ENCODE peak calls at places on chromosomes 13 and 19, in five cellular contexts. U is breast epithelium, N is choroid plexus epithelial cell, A is astrocyte of the spinal cord, O is fibroblast of mammary gland. I is an unnamed sample.

GRCh38 chr19:35851213-35852028 is 883 bp downstream of the NPHS1 start:
- DNase-seq in U (no peak), N (no peak), A (no peak), O (no peak), I (no peak)

GRCh38 chr19:53824134-53824611 is at the start of gene NLRP12:
- DNase-seq in U (no peak), N (no peak), A (no peak), O (no peak), I (no peak)

GRCh38 chr19:29841559-29842367 is 30.0 kb downstream of the CCNE1 start:
- DNase-seq in U (no peak), N (peak), A (peak), O (peak), I (peak)

GRCh38 chr19:47514151-47514868 is 553 bp downstream of the NAPA start:
- DNase-seq in U (no peak), N (no peak), A (no peak), O (no peak), I (no peak)

GRCh38 chr13:71758823-71759222 is 108.2 kb downstream of the DACH1 start:
- DNase-seq in U (no peak), N (no peak), A (no peak), O (no peak), I (no peak)

GRCh38 chr19:37893845-37894575 is 12.4 kb downstream of the WDR87 start:
- DNase-seq in U (no peak), N (no peak), A (no peak), O (no peak), I (no peak)

GRCh38 chr13:48579167-48579918 is 46.5 kb upstream of the RCBTB2 start:
- DNase-seq in U (no peak), N (no peak), A (no peak), O (no peak), I (no peak)

GRCh38 chr19:48102870-48103751 is 7.5 kb downstream of the PLA2G4C start:
- DNase-seq in U (no peak), N (peak), A (peak), O (peak), I (peak)

GRCh38 chr13:46577656-46578589 is 25.0 kb downstream of the LRCH1 start:
- DNase-seq in U (no peak), N (no peak), A (no peak), O (peak), I (no peak)

GRCh38 chr19:17312481-17313113 is 3.2 kb downstream of the DDA1 start:
- DNase-seq in U (no peak), N (no peak), A (no peak), O (no peak), I (no peak)

GRCh38 chr19:2315818-2316353 is 7.9 kb upstream of the LINGO3 start:
- DNase-seq in U (no peak), N (peak), A (peak), O (peak), I (no peak)

GRCh38 chr19:40159744-40160143 is 31.5 kb upstream of the MAP3K10 start:
- DNase-seq in U (no peak), N (no peak), A (no peak), O (no peak), I (no peak)

GRCh38 chr13:38262211-38262610 is 87.4 kb upstream of the UFM1 start:
- DNase-seq in U (no peak), N (peak), A (peak), O (peak), I (no peak)

GRCh38 chr13:49272296-49272695 is 24.6 kb downstream of the CDADC1 start:
- DNase-seq in U (no peak), N (no peak), A (no peak), O (no peak), I (no peak)

GRCh38 chr19:10289167-10289835 is 451 bp upstream of the ICAM5 start:
- DNase-seq in U (no peak), N (peak), A (no peak), O (peak), I (peak)

GRCh38 chr13:89695343-89696257 is 1651.9 kb upstream of the MIR17HG start:
- DNase-seq in U (no peak), N (peak), A (peak), O (peak), I (peak)

GRCh38 chr19:45195764-45196163 is 17.2 kb downstream of the BLOC1S3 start:
- DNase-seq in U (no peak), N (peak), A (no peak), O (peak), I (no peak)

GRCh38 chr19:51131780-51132680 is 7.3 kb downstream of the SIGLEC9 start:
- DNase-seq in U (no peak), N (peak), A (peak), O (peak), I (no peak)

GRCh38 chr13:30153871-30154426 is 153.4 kb downstream of the KATNAL1 start:
- DNase-seq in U (no peak), N (peak), A (peak), O (no peak), I (no peak)

GRCh38 chr19:39154626-39155100 is 29.1 kb downstream of the PAK4 start:
- DNase-seq in U (peak), N (peak), A (no peak), O (no peak), I (no peak)

GRCh38 chr19:34436716-34437115 is 8.5 kb downstream of the UBA2 start:
- DNase-seq in U (no peak), N (peak), A (peak), O (no peak), I (no peak)

GRCh38 chr19:19269952-19270694 is 3.0 kb downstream of the TM6SF2 start:
- DNase-seq in U (no peak), N (no peak), A (no peak), O (no peak), I (no peak)

GRCh38 chr19:38401148-38401547 is 1.7 kb upstream of the FAM98C start:
- DNase-seq in U (no peak), N (peak), A (peak), O (peak), I (no peak)

GRCh38 chr13:105202384-105202783 is 1333.1 kb downstream of the EFNB2 start:
- DNase-seq in U (no peak), N (peak), A (peak), O (peak), I (peak)

GRCh38 chr13:60061737-60062136 is 102.0 kb downstream of the DIAPH3 start:
- DNase-seq in U (no peak), N (no peak), A (no peak), O (no peak), I (no peak)

GRCh38 chr13:27037171-27037570 is 134.4 kb downstream of the USP12 start:
- DNase-seq in U (no peak), N (no peak), A (no peak), O (no peak), I (no peak)

GRCh38 chr19:54921082-54921481 is 15.1 kb downstream of the NCR1 start:
- DNase-seq in U (no peak), N (no peak), A (no peak), O (no peak), I (peak)

GRCh38 chr13:51912091-51912490 is 50.3 kb downstream of the CCDC70 start:
- DNase-seq in U (no peak), N (peak), A (no peak), O (no peak), I (no peak)

GRCh38 chr19:13441810-13442512 is 64.3 kb downstream of the CACNA1A start:
- DNase-seq in U (peak), N (peak), A (peak), O (peak), I (peak)

GRCh38 chr13:67134322-67135129 is 95.6 kb downstream of the PCDH9 start:
- DNase-seq in U (no peak), N (peak), A (peak), O (peak), I (no peak)

GRCh38 chr13:31172535-31172934 is 10.8 kb upstream of the HSPH1 start:
- DNase-seq in U (no peak), N (peak), A (peak), O (peak), I (no peak)

GRCh38 chr13:100644328-100644727 is 30.3 kb downstream of the TMTC4 start:
- DNase-seq in U (no peak), N (peak), A (no peak), O (no peak), I (no peak)

GRCh38 chr13:97851269-97851668 is 102.2 kb upstream of the IPO5 start:
- DNase-seq in U (no peak), N (no peak), A (no peak), O (peak), I (no peak)

GRCh38 chr13:31982540-31982939 is 49.0 kb upstream of the FRY start:
- DNase-seq in U (peak), N (peak), A (peak), O (peak), I (no peak)

GRCh38 chr13:50911051-50911690 is 1.6 kb downstream of the RNASEH2B start:
- DNase-seq in U (no peak), N (peak), A (no peak), O (peak), I (peak)

GRCh38 chr13:26348966-26349365 is 95.0 kb downstream of the CDK8 start:
- DNase-seq in U (no peak), N (no peak), A (no peak), O (no peak), I (no peak)

GRCh38 chr13:66492479-66492878 is 737.7 kb downstream of the PCDH9 start:
- DNase-seq in U (no peak), N (no peak), A (no peak), O (no peak), I (no peak)

GRCh38 chr13:112057434-112057735 is 9.6 kb upstream of the SOX1 start:
- DNase-seq in U (no peak), N (no peak), A (no peak), O (no peak), I (no peak)

GRCh38 chr19:45798995-45799517 is 6.4 kb upstream of the DMWD start:
- DNase-seq in U (no peak), N (peak), A (peak), O (peak), I (peak)

GRCh38 chr19:49679832-49680472 is 2.9 kb downstream of the PRMT1 start:
- DNase-seq in U (no peak), N (no peak), A (no peak), O (no peak), I (no peak)
- H3K4me3 ChIP-seq in U (peak), N (no peak), A (no peak), O (no peak), I (no peak)

DNA sequence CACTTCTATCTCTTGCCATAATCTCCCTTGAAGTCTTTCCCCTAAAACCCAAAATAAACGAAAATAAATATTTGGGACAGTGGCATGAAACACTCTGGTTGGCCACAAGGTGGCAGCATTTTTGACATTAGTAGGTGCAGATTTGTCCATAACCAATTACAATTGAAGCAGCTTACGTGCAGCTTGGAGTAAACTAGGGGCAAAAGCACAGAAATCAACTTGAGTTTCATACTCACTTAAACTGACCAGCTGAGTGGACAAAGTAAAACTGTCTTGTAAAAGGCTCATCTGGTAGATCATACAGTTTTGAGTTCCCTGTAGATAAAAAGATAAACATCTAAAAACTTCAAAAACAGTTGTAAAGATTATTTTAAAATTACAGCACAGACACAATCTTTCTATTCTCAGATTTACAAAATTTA is 18.8 kb downstream of the PDCD5 start:
- DNase-seq in U (no peak), N (peak), A (peak), O (peak), I (peak)
- H3K4me3 ChIP-seq in U (no peak), N (no peak), A (no peak), O (no peak), I (no peak)

GRCh38 chr19:4197625-4198466 is 15.4 kb downstream of the ANKRD24 start:
- DNase-seq in U (no peak), N (no peak), A (no peak), O (no peak), I (no peak)

GRCh38 chr19:4196587-4197148 is 14.2 kb downstream of the ANKRD24 start:
- DNase-seq in U (no peak), N (no peak), A (no peak), O (no peak), I (no peak)

GRCh38 chr19:4199699-4200293 is 17.3 kb downstream of the ANKRD24 start:
- DNase-seq in U (no peak), N (no peak), A (no peak), O (no peak), I (no peak)

GRCh38 chr19:4197228-4197624 is 14.7 kb downstream of the ANKRD24 start:
- DNase-seq in U (no peak), N (no peak), A (no peak), O (no peak), I (no peak)

DNA sequence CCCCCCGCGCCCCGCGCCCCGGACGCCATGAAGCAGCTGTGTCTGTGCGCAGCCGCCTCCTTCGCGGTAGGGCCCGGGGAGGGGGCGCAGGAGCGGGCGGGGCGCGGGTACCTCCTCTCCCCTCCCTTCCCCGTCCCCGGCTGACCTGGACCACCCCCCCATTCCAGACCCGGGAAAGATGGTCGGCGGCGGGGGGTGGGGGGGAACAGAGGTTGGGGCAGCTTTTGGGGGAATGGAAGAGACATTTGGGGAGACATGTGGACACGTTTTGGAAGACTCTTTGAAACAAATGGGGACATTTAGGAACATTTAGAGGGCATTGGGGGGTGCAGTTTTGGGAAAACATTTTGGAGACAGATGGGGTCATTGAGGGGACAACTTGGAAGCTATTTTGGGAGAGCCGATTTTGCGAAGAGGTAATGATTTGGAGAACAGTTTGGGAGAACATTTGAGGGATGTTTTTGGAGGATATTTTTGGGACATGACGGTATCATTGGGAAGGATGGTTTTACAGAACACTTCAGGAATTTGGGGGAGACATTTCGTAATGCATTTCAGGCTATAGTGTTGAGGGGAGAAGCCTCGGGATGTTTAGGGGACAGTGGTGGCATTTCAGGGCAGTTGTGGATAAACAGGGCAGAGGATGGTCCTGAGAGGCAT is 16.1 kb downstream of the ANKRD24 start:
- DNase-seq in U (no peak), N (no peak), A (no peak), O (no peak), I (no peak)
- H3K4me3 ChIP-seq in U (no peak), N (no peak), A (no peak), O (no peak), I (no peak)

DNA sequence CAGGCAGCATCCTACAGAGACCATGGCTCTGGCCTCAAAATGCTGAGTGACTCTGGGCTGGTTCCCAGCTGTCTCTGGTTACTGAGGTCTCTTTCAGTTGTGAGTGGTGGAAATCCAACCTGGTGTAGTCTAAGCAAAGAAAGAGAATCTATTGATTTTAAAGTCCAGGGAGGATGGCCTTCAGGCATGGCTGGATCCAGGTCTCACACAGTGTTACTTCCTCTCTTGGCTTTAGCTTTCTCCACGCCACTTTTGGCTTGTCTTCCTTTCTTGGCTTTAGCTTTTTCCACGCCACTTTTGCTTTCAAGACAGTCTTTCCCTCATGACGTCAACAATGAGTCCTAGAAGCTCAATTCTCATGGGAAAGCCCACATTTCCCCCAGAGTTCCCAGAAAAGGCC is 4.1 kb downstream of the CYP4F3 start:
- DNase-seq in U (no peak), N (no peak), A (no peak), O (no peak), I (no peak)
- H3K4me3 ChIP-seq in U (no peak), N (no peak), A (no peak), O (no peak), I (no peak)

GRCh38 chr13:113211774-113212173 is 2.4 kb downstream of the CUL4A start:
- DNase-seq in U (no peak), N (no peak), A (no peak), O (no peak), I (peak)
- H3K4me3 ChIP-seq in U (no peak), N (no peak), A (no peak), O (no peak), I (no peak)

DNA sequence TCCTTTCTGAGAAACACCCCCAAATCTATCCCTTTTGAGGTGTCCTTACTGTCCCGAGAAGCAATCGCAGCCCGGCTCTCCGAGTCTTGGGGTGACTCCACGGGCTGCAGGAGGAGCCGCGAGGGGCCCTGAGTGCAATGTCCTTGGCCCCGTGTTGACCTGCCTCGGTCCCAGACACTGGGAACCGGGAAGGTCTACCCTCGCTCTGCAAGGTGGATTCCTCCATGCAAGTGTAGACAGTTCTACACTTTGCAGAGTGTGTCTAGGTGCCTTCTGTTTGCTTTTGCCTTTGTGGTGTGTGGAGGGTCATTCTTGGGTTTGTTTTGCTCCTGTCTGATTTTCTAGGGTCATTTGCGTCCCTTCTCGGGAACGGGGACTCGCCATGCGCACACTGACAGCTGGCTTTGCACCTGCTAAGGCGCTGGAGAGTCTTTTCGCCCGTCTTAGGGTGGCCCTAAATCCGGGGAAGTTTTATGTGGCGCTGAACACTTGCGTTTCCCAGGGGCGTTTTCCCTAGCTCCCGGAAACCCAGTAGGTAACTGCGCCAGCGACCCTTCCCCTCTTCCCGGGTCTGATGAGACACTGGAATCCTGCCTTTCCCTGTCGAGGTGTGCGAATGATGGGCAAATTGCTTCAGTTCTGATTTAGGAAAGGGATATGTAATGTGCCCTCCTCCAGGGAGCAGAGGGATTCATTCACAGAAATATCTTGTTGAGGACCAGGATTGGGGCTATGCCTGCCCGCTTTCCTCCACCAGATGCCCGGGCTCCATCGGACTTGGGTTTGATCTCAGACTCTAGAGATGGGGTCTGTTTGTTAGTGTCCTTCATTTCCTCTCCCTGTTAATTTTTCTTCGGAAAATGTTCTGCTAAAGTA is 755 bp downstream of the SERTM1 start:
- DNase-seq in U (no peak), N (no peak), A (no peak), O (no peak), I (no peak)
- H3K4me3 ChIP-seq in U (peak), N (no peak), A (peak), O (peak), I (no peak)

DNA sequence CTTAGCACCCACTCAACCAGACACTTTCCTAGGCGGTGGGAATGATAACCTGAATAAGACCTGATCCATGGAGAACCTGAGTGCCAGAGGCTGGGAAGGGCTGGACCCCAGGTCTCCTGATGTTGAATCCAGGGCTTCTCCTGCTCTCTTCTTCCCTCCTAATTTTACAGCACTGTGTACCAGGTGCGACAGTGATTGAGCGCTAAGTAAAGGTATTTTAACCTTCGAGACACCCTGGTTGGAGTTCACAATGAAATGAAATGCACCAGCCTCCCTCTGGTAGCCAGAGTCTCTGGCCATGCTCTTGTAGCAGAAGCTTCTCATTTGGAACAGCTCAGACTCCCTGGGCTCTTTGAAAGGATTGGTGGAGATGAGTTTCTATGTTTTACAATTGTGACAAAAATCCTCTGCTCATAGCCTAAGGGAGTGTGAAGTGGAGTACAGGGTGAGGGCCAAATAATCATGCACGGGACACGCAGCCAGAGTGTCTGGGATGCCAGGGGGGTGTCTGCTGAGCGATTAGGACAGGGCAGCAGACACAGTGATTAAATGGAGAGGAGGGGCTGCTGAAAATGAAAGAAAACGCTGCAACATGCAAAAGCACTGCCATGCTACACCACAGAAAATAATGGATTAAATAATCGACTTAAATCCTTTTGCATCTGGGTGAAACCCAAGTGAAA is 83.7 kb downstream of the FAM216B start:
- DNase-seq in U (no peak), N (no peak), A (no peak), O (no peak), I (no peak)
- H3K4me3 ChIP-seq in U (no peak), N (peak), A (no peak), O (no peak), I (no peak)

GRCh38 chr19:9046694-9047093 is 36.5 kb upstream of the MUC16 start:
- DNase-seq in U (no peak), N (no peak), A (no peak), O (no peak), I (no peak)
- H3K4me3 ChIP-seq in U (no peak), N (no peak), A (no peak), O (no peak), I (no peak)

I was measured in Jurkat, Clone E6-1.